ENCODE peak calls at places on chromosomes 4 and X, in five cellular contexts. I is endothelial cell of umbilical vein, M is K562, P is SK-N-SH, N is H1. T is an unnamed sample.

GRCh38 chrX:16212024-16212423 is 44.7 kb downstream of the MAGEB17 start:
- DNase-seq in P (no peak), N (no peak), M (no peak), I (no peak), T (no peak)

GRCh38 chr4:30968926-30969325 is 248.8 kb downstream of the PCDH7 start:
- DNase-seq in N (no peak), P (no peak), I (no peak), M (no peak), T (no peak)

GRCh38 chr4:6362896-6363295 is 93.2 kb downstream of the WFS1 start:
- DNase-seq in N (no peak), P (no peak), M (peak; percentile 70), I (peak; percentile 5), T (no peak)

GRCh38 chrX:24229967-24230366 is 80.4 kb downstream of the ZFX start:
- DNase-seq in I (no peak), M (no peak), P (no peak), N (no peak), T (no peak)

GRCh38 chrX:114344756-114345155 is 239.1 kb upstream of the HTR2C start:
- DNase-seq in N (no peak), P (peak; percentile 31), M (peak; percentile 25), I (peak; percentile 14), T (no peak)

GRCh38 chr4:90582087-90582486 is 454.9 kb downstream of the CCSER1 start:
- DNase-seq in N (no peak), I (peak; percentile 6), M (no peak), P (no peak), T (no peak)

GRCh38 chr4:4759883-4760282 is 99.6 kb upstream of the MSX1 start:
- DNase-seq in M (no peak), N (no peak), P (no peak), I (no peak), T (no peak)

GRCh38 chr4:101835121-101835904 is 44.8 kb downstream of the BANK1 start:
- DNase-seq in M (no peak), N (no peak), P (peak; percentile 26), I (peak; percentile 19), T (no peak)

GRCh38 chr4:98433608-98434198 is 172.5 kb downstream of the RAP1GDS1 start:
- DNase-seq in M (no peak), P (peak; percentile 27), I (no peak), N (no peak), T (no peak)

GRCh38 chrX:137031517-137032377 is 2.0 kb downstream of the GPR101 start:
- DNase-seq in P (peak; percentile 72), M (peak; percentile 43), N (no peak), I (peak; percentile 7), T (peak; percentile 5)

GRCh38 chr4:37885496-37885895 is 5.4 kb upstream of the TBC1D1 start:
- DNase-seq in P (peak; percentile 23), M (no peak), N (no peak), I (no peak), T (no peak)

GRCh38 chrX:154352466-154352865 is 22.0 kb downstream of the FLNA start:
- DNase-seq in I (no peak), M (no peak), P (no peak), N (no peak), T (no peak)

GRCh38 chr4:104915373-104915772 is 231.3 kb upstream of the TET2 start:
- DNase-seq in M (no peak), P (no peak), N (no peak), I (no peak), T (no peak)

GRCh38 chr4:169098969-169099685 is 89.1 kb upstream of the CBR4 start:
- DNase-seq in M (no peak), N (no peak), I (peak; percentile 11), P (no peak), T (no peak)

GRCh38 chrX:102833136-102833535 is 103.9 kb upstream of the RAB40AL start:
- DNase-seq in M (no peak), I (no peak), N (no peak), P (no peak), T (no peak)

GRCh38 chrX:25175171-25175570 is 159.4 kb upstream of the ARX start:
- DNase-seq in N (no peak), P (no peak), I (no peak), M (no peak), T (no peak)

GRCh38 chrX:129981207-129981553 is 1.3 kb upstream of the BCORL1 start:
- DNase-seq in N (no peak), I (no peak), M (no peak), P (no peak), T (no peak)
- H3K9ac ChIP-seq in N (no peak overlapping the region), I (peak overlapping the region; percentile 16), M (no peak overlapping the region), P (peak overlapping the region; percentile 48), T (no peak overlapping the region)

GRCh38 chrX:72572248-72573157 is at the start of gene HDAC8:
- DNase-seq in I (peak; percentile 85), P (peak; percentile 80), N (peak; percentile 21), M (peak; percentile 62), T (peak; percentile 63)
- TF ChIP-seq MAX in I (no peak), P (peak; percentile 59), N (no peak), M (no peak), T (no peak)

GRCh38 chr4:113550510-113550909 is 211.0 kb downstream of the CAMK2D start:
- DNase-seq in N (no peak), I (no peak), P (no peak), M (no peak), T (no peak)

GRCh38 chr4:113553082-113553481 is 208.5 kb downstream of the CAMK2D start:
- DNase-seq in M (no peak), N (no peak), P (no peak), I (no peak), T (no peak)

GRCh38 chr4:113547487-113548042 is 214.0 kb downstream of the CAMK2D start:
- DNase-seq in I (peak; percentile 96), P (peak; percentile 67), M (peak; percentile 75), N (peak; percentile 75), T (peak; percentile 97)

GRCh38 chr4:113548303-113548702 is 213.2 kb downstream of the CAMK2D start:
- DNase-seq in M (no peak), N (no peak), P (no peak), I (peak; percentile 7), T (no peak)
- H3K9ac ChIP-seq in M (no peak overlapping the region), N (no peak overlapping the region), P (no peak overlapping the region), I (no peak overlapping the region), T (no peak overlapping the region)

GRCh38 chr4:156781852-156782251 is 189.7 kb downstream of the PDGFC start:
- DNase-seq in I (no peak), M (no peak), P (no peak), N (no peak), T (no peak)
- TF ChIP-seq MAX in I (no peak), M (no peak), P (no peak), N (no peak), T (no peak)

GRCh38 chrX:40173662-40174593 is 76.2 kb upstream of the BCOR start:
- DNase-seq in P (peak; percentile 48), I (peak; percentile 45), N (no peak), M (no peak), T (no peak)
- H3K9ac ChIP-seq in P (no peak overlapping the region), I (peak overlapping the region; percentile 44), N (no peak overlapping the region), M (peak overlapping the region; percentile 94), T (peak overlapping the region; percentile 95)

GRCh38 chr4:71396382-71396781 is 57.6 kb downstream of the SLC4A4 start:
- DNase-seq in N (no peak), P (no peak), I (no peak), M (no peak), T (no peak)
- TF ChIP-seq MAX in N (no peak), P (no peak), I (no peak), M (no peak), T (no peak)

GRCh38 chr4:25504932-25505636 is 128.0 kb downstream of the ANAPC4 start:
- DNase-seq in N (no peak), I (no peak), P (no peak), M (no peak), T (no peak)

GRCh38 chr4:25503779-25504178 is 126.7 kb downstream of the ANAPC4 start:
- DNase-seq in M (no peak), I (no peak), N (no peak), P (no peak), T (no peak)

GRCh38 chr4:25505637-25505991 is 128.6 kb downstream of the ANAPC4 start:
- DNase-seq in M (no peak), I (no peak), N (no peak), P (no peak), T (no peak)

GRCh38 chr4:25509656-25510055 is 132.6 kb downstream of the ANAPC4 start:
- DNase-seq in N (no peak), M (no peak), P (no peak), I (no peak), T (no peak)

DNA sequence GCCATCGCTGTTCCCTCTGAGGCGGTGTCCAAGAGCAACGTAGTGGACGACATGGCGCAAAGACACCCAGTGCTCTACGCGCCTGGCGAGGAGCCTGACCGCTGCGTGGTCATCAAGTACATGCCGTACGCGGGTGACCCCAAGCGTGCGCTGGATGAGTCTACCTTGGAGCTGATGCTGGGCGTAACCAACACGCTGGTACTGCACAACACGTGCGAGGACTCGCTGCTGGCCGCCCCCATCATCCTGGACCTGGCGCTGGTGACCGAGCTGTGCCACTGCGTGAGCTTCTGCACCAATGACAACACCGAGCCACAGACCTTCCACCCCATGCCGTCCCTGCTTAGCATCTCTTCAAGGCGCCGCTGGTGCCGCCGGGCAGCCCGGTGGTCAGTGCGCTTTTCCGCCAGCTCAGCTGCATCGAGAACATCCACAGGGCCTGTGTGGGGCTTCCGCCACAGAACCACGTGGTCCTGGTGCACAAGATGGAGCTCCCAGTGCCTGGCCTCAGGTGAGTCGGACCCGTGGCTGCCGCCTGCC is 129.0 kb downstream of the ANAPC4 start:
- DNase-seq in N (no peak), P (no peak), M (no peak), I (no peak), T (no peak)
- H3K9ac ChIP-seq in N (no peak overlapping the region), P (no peak overlapping the region), M (no peak overlapping the region), I (no peak overlapping the region), T (no peak overlapping the region)

T was measured in GM12878.